ENCODE peak calls at places on chromosomes 13 and 19, in nine cellular contexts. T is sigmoid colon, I is coronary artery, H is astrocyte of the cerebellum, O is osteoblast, J is uterus, L is astrocyte of the spinal cord, F is DND-41, C is psoas muscle. Z is an unnamed sample.

GRCh38 chr19:11091343-11092153 is 2.3 kb downstream of the LDLR start:
- DNase-seq in T (peak; percentile 89), I (peak; percentile 85), H (peak; percentile 98), O (peak; percentile 72), J (peak; percentile 90), L (peak; percentile 94), F (no peak), C (peak; percentile 48), Z (peak; percentile 53)

GRCh38 chr13:33973194-33973593 is 155.2 kb downstream of the RFC3 start:
- DNase-seq in T (no peak), I (no peak), H (no peak), O (no peak), J (no peak), L (no peak), F (no peak), C (no peak), Z (no peak)

GRCh38 chr13:23955064-23955463 is 57.8 kb upstream of the C1QTNF9B start:
- DNase-seq in T (no peak), I (no peak), H (no peak), O (no peak), J (no peak), L (no peak), F (no peak), C (no peak), Z (no peak)

GRCh38 chr13:64158910-64159309 is 2743.3 kb upstream of the PCDH20 start:
- DNase-seq in T (no peak), I (no peak), H (peak; percentile 46), O (no peak), J (no peak), L (peak; percentile 68), F (no peak), C (no peak), Z (peak; percentile 20)

GRCh38 chr13:26500618-26501320 is 56.7 kb upstream of the WASF3 start:
- DNase-seq in T (peak; percentile 58), I (no peak), H (no peak), O (no peak), J (no peak), L (no peak), F (peak; percentile 13), C (no peak), Z (no peak)

GRCh38 chr19:465056-465816 is 4.4 kb upstream of the SHC2 start:
- DNase-seq in T (no peak), I (no peak), H (no peak), O (no peak), J (no peak), L (no peak), F (no peak), C (no peak), Z (no peak)

GRCh38 chr19:58400638-58400915 is 5.1 kb downstream of the RNF225 start:
- DNase-seq in T (no peak), I (no peak), H (no peak), O (peak; percentile 68), J (no peak), L (no peak), F (no peak), C (no peak), Z (no peak)

GRCh38 chr19:45876411-45877197 is 9.3 kb downstream of the IRF2BP1 start:
- DNase-seq in T (peak; percentile 75), I (no peak), H (no peak), O (peak; percentile 90), J (no peak), L (peak; percentile 30), F (no peak), C (peak; percentile 46), Z (no peak)

GRCh38 chr13:88281846-88282245 is 610.7 kb downstream of the SLITRK5 start:
- DNase-seq in T (no peak), I (no peak), H (no peak), O (no peak), J (no peak), L (peak; percentile 3), F (no peak), C (no peak), Z (no peak)

GRCh38 chr13:28820099-28821051 is at the start of gene MTUS2:
- DNase-seq in T (no peak), I (no peak), H (no peak), O (peak; percentile 34), J (no peak), L (no peak), F (no peak), C (no peak), Z (no peak)

GRCh38 chr19:41870401-41870873 is 6.6 kb upstream of the CD79A start:
- DNase-seq in T (no peak), I (no peak), H (peak; percentile 20), O (peak; percentile 89), J (no peak), L (peak; percentile 24), F (peak; percentile 26), C (no peak), Z (no peak)

DNA sequence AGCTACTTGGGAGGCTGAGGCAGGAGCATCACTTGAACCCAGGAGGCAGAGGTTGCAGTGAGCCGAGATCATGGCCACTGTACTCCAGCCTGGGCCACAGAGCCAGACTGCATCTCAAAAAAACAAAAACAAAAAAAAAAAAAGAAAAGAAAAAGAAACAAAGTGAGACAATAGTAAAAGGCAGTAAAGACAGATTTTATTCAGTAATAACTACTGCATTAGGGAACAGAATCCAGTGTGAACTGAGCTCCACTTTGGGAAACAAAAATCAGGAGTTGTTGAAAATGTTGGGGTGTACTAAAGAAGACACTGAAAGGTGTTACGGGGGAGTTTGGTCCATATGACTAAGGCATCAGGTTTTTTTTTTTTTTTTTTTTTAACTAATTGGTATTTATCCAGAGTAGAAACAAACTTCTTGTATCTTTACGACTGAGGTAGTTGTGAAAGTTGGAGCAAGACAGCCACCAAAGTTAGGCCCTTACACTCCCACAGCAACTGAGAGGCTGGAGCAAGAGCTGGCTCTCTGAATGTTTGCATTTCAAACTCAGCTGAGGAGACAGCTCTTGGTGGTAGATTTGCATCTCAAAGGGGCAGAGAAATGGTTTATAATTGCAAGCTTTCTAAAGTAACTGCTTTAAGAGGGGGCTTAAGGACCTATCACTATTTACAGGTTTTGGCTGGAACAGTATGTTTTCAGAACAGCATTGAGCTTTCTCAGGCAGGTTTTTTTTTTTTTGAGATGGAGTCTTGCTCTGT is 24.2 kb downstream of the ZNF607 start:
- DNase-seq in T (no peak), I (no peak), H (no peak), O (peak; percentile 31), J (no peak), L (no peak), F (no peak), C (no peak), Z (no peak)
- TF ChIP-seq CTCF in T (no peak), I (no peak), H (no peak), O (no peak), J (no peak), L (no peak), F (no peak), C (no peak), Z (no peak)

GRCh38 chr13:67752741-67753140 is 522.6 kb upstream of the PCDH9 start:
- DNase-seq in T (no peak), I (no peak), H (no peak), O (no peak), J (no peak), L (no peak), F (no peak), C (no peak), Z (no peak)

GRCh38 chr13:67754016-67754415 is 523.9 kb upstream of the PCDH9 start:
- DNase-seq in T (no peak), I (no peak), H (no peak), O (no peak), J (no peak), L (no peak), F (no peak), C (no peak), Z (no peak)
- H3K4me3 ChIP-seq in T (no peak overlapping the region), I (no peak overlapping the region), H (no peak overlapping the region), O (no peak overlapping the region), J (no peak overlapping the region), L (no peak overlapping the region), F (no peak overlapping the region), C (no peak overlapping the region), Z (no peak overlapping the region)

DNA sequence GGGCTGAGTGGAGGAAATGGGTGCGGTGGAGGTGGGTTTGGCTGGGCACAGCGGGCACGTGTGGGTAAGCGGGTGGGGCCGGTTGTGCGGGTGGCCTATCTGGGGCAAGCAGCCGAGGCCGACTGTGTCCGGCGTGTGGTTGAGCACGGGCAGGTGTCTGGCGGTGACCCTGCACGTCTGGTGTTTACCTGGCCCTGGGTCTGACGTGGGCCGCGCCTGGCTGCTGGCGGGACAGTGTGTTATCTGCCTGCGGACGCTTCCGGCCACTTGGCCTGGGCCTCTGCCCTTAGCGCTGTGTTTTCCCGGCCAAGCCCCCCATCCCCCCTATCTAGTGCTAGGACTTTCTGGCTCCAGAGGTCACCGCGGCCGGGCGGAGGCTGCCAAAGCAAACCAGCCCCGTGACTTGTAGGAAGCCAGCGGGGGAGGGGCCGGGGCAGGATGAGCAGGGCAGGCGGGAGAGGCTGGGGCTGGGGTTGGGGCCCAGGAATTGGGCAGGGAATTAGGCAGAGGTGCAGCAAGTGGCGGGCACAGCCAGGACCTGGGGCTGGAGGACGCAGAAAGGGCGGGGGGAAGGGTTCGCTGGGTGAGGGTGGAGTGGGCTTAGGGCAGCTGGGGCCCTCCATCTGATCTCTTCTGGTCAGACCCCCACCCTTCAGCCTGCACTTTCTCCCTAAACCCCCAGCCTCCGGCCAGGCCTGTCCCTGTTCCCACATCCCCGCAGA is 534 bp upstream of the HPN start:
- DNase-seq in T (peak; percentile 94), I (no peak), H (no peak), O (no peak), J (peak; percentile 86), L (no peak), F (no peak), C (peak; percentile 96), Z (no peak)
- TF ChIP-seq CTCF in T (no peak), I (no peak), H (no peak), O (no peak), J (no peak), L (no peak), F (no peak), C (no peak), Z (no peak)

GRCh38 chr13:112103260-112103843 is 36.4 kb downstream of the SOX1 start:
- DNase-seq in T (peak; percentile 48), I (no peak), H (no peak), O (no peak), J (no peak), L (no peak), F (no peak), C (no peak), Z (no peak)

GRCh38 chr13:112105244-112105681 is 38.3 kb downstream of the SOX1 start:
- DNase-seq in T (peak; percentile 53), I (no peak), H (no peak), O (no peak), J (no peak), L (no peak), F (no peak), C (no peak), Z (no peak)

GRCh38 chr13:112105884-112106283 is 38.9 kb downstream of the SOX1 start:
- DNase-seq in T (no peak), I (no peak), H (no peak), O (peak; percentile 73), J (no peak), L (no peak), F (no peak), C (no peak), Z (no peak)

GRCh38 chr13:112103971-112104872 is 37.3 kb downstream of the SOX1 start:
- DNase-seq in T (peak; percentile 48), I (no peak), H (no peak), O (no peak), J (no peak), L (no peak), F (no peak), C (no peak), Z (no peak)

DNA sequence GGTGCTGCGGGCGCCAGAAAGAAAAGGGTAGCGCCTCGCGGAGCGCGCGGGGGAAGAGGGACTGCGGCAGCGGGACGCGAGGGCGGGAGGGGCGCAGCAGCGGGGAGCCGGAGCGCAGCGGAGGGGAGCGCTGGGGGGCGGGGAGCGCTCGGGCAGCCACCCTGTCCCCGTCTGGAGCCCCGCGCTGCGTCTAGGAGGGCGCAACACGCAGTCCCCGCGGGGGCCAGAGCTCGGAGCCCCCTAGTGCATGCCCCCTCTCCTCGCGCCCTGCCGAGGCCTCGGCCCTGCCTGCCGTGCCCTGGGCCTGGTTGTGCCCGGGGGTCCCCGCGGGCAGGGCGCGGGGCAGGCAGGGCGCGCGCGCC is 37.9 kb downstream of the SOX1 start:
- DNase-seq in T (peak; percentile 33), I (no peak), H (no peak), O (no peak), J (no peak), L (no peak), F (no peak), C (no peak), Z (no peak)
- H3K4me3 ChIP-seq in T (no peak overlapping the region), I (no peak overlapping the region), H (no peak overlapping the region), O (no peak overlapping the region), J (no peak overlapping the region), L (no peak overlapping the region), F (no peak overlapping the region), C (no peak overlapping the region), Z (no peak overlapping the region)